ENCODE peak calls at places on chromosome 7, in six cellular contexts. U is brain microvascular endothelial cell, K is GM20000, B is MCF 10A, O is lower leg skin, V is fibroblast of the aortic adventitia. I is an unnamed sample.

GRCh38 chr7:18849130-18849529 is 268.3 kb downstream of the TWIST1 start:
- DNase-seq in B (no peak), K (no peak), O (no peak), U (no peak), V (no peak), I (no peak)

GRCh38 chr7:100691676-100692577 is 2.1 kb downstream of the GIGYF1 start:
- DNase-seq in V (peak; percentile 71), K (peak; percentile 91), U (peak; percentile 43), B (peak; percentile 82), O (peak; percentile 96), I (peak; percentile 70)

GRCh38 chr7:14504134-14504533 is 398.4 kb downstream of the DGKB start:
- DNase-seq in K (no peak), U (no peak), B (no peak), O (no peak), V (no peak), I (no peak)

GRCh38 chr7:101984141-101984879 is 166.9 kb downstream of the CUX1 start:
- DNase-seq in K (no peak), B (no peak), U (no peak), O (no peak), V (no peak), I (no peak)

GRCh38 chr7:35714862-35715261 is 19.9 kb upstream of the HERPUD2 start:
- DNase-seq in B (no peak), U (no peak), O (no peak), K (no peak), V (no peak), I (no peak)

GRCh38 chr7:99824091-99824490 is 3.7 kb upstream of the CYP3A43 start:
- DNase-seq in O (no peak), B (no peak), U (no peak), V (no peak), K (no peak), I (no peak)

GRCh38 chr7:130386876-130387275 is 6.6 kb downstream of the CPA1 start:
- DNase-seq in O (peak; percentile 52), B (no peak), V (no peak), K (no peak), U (no peak), I (no peak)

GRCh38 chr7:100539436-100540006 is 518 bp downstream of the AGFG2 start:
- DNase-seq in K (no peak), O (peak; percentile 87), V (no peak), U (no peak), B (no peak), I (no peak)

GRCh38 chr7:83324596-83324995 is 161.9 kb upstream of the PCLO start:
- DNase-seq in U (no peak), B (no peak), K (no peak), V (no peak), O (no peak), I (no peak)

GRCh38 chr7:134513169-134513752 is 14.1 kb upstream of the AKR1B10 start:
- DNase-seq in V (peak; percentile 79), U (peak; percentile 30), B (peak; percentile 79), O (peak; percentile 85), K (peak; percentile 54), I (peak; percentile 67)

DNA sequence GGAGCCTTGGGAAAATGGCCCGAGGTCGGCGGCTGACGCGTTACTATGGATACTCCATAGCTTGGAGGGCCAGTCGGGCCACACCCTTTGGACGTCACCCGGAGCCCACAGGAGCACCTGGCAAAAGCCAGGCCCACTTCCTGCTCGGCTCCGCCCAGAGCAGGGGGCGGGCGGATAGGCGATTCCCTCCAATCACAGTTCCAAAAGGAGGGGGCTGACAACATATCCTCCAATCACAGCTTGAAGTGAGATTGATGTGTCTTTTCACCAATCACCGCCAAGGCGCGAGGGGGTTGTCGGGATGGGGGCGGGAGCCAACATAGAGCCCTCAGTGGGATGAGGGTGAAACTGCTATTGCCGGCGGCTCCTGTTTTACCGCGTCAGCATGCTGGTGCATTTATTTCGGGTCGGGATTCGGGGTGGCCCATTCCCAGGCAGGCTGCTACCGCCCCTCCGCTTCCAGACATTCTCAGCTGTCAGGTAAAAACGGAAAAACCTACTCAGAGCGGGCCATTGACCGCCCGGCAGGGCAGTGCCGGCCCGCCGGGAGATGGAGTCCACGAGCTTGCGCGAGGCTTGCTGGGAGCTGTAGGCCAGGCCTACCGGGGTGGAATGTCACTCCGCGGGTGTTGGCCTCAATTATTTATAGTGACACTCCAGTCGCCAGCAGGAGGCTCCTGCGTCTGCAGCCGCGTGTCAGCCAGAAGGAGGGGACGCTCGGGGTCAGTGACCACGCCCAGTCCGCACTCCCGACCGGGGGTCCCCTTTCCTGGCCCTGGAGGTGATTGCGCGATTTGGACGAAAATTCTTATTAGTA is at the start of gene ABCB8:
- DNase-seq in B (peak; percentile 99), U (peak; percentile 99), K (peak; percentile 99), O (peak; percentile 100), V (peak; percentile 99), I (peak; percentile 98)
- TF ChIP-seq CTCF in B (peak; percentile 37), U (peak; percentile 58), K (peak; percentile 9), O (no peak), V (peak; percentile 45), I (peak; percentile 21)

GRCh38 chr7:43211276-43211675 is 98.8 kb downstream of the HECW1 start:
- DNase-seq in K (no peak), V (no peak), B (peak; percentile 16), U (no peak), O (no peak), I (no peak)
- TF ChIP-seq CTCF in K (no peak), V (no peak), B (no peak), U (peak; percentile 52), O (no peak), I (peak; percentile 8)

GRCh38 chr7:81470724-81471379 is 299.0 kb downstream of the HGF start:
- DNase-seq in O (no peak), V (no peak), B (no peak), K (no peak), U (no peak), I (no peak)
- TF ChIP-seq CTCF in O (no peak), V (no peak), B (no peak), K (no peak), U (no peak), I (no peak)

GRCh38 chr7:128869138-128869943 is 6.7 kb downstream of the ATP6V1F start:
- DNase-seq in V (no peak), B (peak; percentile 32), K (peak; percentile 84), O (peak; percentile 91), U (no peak), I (peak; percentile 32)
- TF ChIP-seq CTCF in V (no peak), B (no peak), K (no peak), O (no peak), U (peak; percentile 11), I (no peak)

GRCh38 chr7:23698822-23699221 is 11.2 kb upstream of the STK31 start:
- DNase-seq in K (no peak), V (no peak), U (no peak), O (no peak), B (no peak), I (no peak)

GRCh38 chr7:23700058-23700457 is 10.0 kb upstream of the STK31 start:
- DNase-seq in K (no peak), V (no peak), U (no peak), B (no peak), O (no peak), I (no peak)

GRCh38 chr7:23691320-23691719 is 11.3 kb downstream of the FAM221A start:
- DNase-seq in U (no peak), B (no peak), V (no peak), K (no peak), O (no peak), I (no peak)

GRCh38 chr7:23693224-23693623 is 13.2 kb downstream of the FAM221A start:
- DNase-seq in K (no peak), B (no peak), O (no peak), U (no peak), V (no peak), I (no peak)

DNA sequence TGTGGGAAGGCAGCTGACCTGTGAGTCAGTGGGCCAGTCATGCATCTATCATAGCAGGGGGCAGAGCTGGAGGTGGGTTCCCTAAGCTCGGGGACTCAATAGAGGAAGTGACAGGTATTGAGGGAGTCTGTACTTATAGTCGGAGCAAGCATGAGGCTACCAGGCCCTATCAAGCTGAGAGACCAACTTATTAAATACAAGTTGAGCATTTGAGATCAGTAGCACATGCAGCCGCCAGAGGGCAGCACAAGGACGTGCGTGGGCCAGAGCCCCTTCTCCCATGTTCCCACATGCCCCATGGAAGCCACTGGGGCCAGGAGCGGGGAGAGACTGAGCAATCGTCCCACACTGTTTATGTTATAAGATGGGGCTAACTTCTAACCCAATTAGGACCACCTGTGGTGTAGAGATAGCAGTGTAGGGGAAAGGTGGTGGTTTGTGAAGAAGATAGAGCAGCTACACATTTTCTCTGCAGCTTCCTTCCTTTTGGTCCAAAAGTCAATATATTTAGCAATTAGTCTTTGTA is 13.0 kb upstream of the STK31 start:
- DNase-seq in K (peak; percentile 66), U (peak; percentile 59), V (peak; percentile 51), B (peak; percentile 72), O (no peak), I (peak; percentile 61)
- TF ChIP-seq CTCF in K (peak; percentile 79), U (peak; percentile 85), V (peak; percentile 63), B (peak; percentile 68), O (no peak), I (peak; percentile 73)